ENCODE peak calls at places on chromosomes 11 and 22, in six cellular contexts. One of them, this sample, is unnamed. For H3K9me3, the result is how much of the 10 kb centered on the place peaks cover.

GRCh38 chr11:71182791-71183556 is 69.4 kb downstream of the SHANK2 start:
- DNase-seq in tibial nerve: no peak
- DNase-seq in heart left ventricle: no peak
- DNase-seq in psoas muscle: no peak
- DNase-seq in PC-3: no peak
- DNase-seq in IMR-90: no peak
- DNase-seq in this sample: peak

GRCh38 chr11:82967381-82967780 is 65.8 kb downstream of the DDIAS start:
- DNase-seq in tibial nerve: no peak
- DNase-seq in heart left ventricle: no peak
- DNase-seq in psoas muscle: no peak
- DNase-seq in PC-3: no peak
- DNase-seq in IMR-90: no peak
- DNase-seq in this sample: no peak

GRCh38 chr11:83008581-83008923 is 63.1 kb downstream of the RAB30 start:
- DNase-seq in tibial nerve: no peak
- DNase-seq in heart left ventricle: no peak
- DNase-seq in psoas muscle: no peak
- DNase-seq in PC-3: no peak
- DNase-seq in IMR-90: peak
- DNase-seq in this sample: no peak

GRCh38 chr11:44988111-44988510 is 37.4 kb upstream of the TP53I11 start:
- DNase-seq in tibial nerve: no peak
- DNase-seq in heart left ventricle: no peak
- DNase-seq in psoas muscle: no peak
- DNase-seq in PC-3: no peak
- DNase-seq in IMR-90: no peak
- DNase-seq in this sample: no peak

GRCh38 chr11:68329993-68330699 is 17.8 kb downstream of the LRP5 start:
- DNase-seq in tibial nerve: no peak
- DNase-seq in heart left ventricle: no peak
- DNase-seq in psoas muscle: no peak
- DNase-seq in PC-3: no peak
- DNase-seq in IMR-90: peak
- DNase-seq in this sample: no peak

GRCh38 chr11:92556435-92556834 is 331.8 kb downstream of the FAT3 start:
- DNase-seq in tibial nerve: no peak
- DNase-seq in heart left ventricle: no peak
- DNase-seq in psoas muscle: no peak
- DNase-seq in PC-3: peak
- DNase-seq in IMR-90: peak
- DNase-seq in this sample: no peak

GRCh38 chr11:57379732-57380131 is 1.2 kb downstream of the PRG3 start:
- DNase-seq in tibial nerve: no peak
- DNase-seq in heart left ventricle: no peak
- DNase-seq in psoas muscle: no peak
- DNase-seq in PC-3: peak
- DNase-seq in IMR-90: peak
- DNase-seq in this sample: no peak

GRCh38 chr11:71383461-71383860 is 64.7 kb downstream of the DHCR7 start:
- DNase-seq in tibial nerve: no peak
- DNase-seq in heart left ventricle: no peak
- DNase-seq in psoas muscle: no peak
- DNase-seq in PC-3: no peak
- DNase-seq in IMR-90: no peak
- DNase-seq in this sample: no peak

GRCh38 chr22:43861529-43861928 is 784 bp downstream of the SULT4A1 start:
- DNase-seq in tibial nerve: no peak
- DNase-seq in heart left ventricle: no peak
- DNase-seq in psoas muscle: peak
- DNase-seq in PC-3: no peak
- DNase-seq in IMR-90: peak
- DNase-seq in this sample: no peak

GRCh38 chr11:31882951-31883392 is 71.8 kb upstream of the PAX6 start:
- DNase-seq in tibial nerve: no peak
- DNase-seq in heart left ventricle: no peak
- DNase-seq in psoas muscle: no peak
- DNase-seq in PC-3: peak
- DNase-seq in IMR-90: no peak
- DNase-seq in this sample: no peak

GRCh38 chr11:97746832-97747231 is 1273.9 kb upstream of the CNTN5 start:
- DNase-seq in tibial nerve: no peak
- DNase-seq in heart left ventricle: no peak
- DNase-seq in psoas muscle: no peak
- DNase-seq in PC-3: no peak
- DNase-seq in IMR-90: no peak
- DNase-seq in this sample: no peak

GRCh38 chr11:97740783-97741151 is 1280.0 kb upstream of the CNTN5 start:
- DNase-seq in tibial nerve: no peak
- DNase-seq in heart left ventricle: no peak
- DNase-seq in psoas muscle: no peak
- DNase-seq in PC-3: no peak
- DNase-seq in IMR-90: no peak
- DNase-seq in this sample: no peak

GRCh38 chr11:97743205-97743742 is 1277.5 kb upstream of the CNTN5 start:
- DNase-seq in tibial nerve: no peak
- DNase-seq in heart left ventricle: no peak
- DNase-seq in psoas muscle: no peak
- DNase-seq in PC-3: no peak
- DNase-seq in IMR-90: peak
- DNase-seq in this sample: no peak

GRCh38 chr11:97742717-97743116 is 1278.0 kb upstream of the CNTN5 start:
- DNase-seq in tibial nerve: no peak
- DNase-seq in heart left ventricle: no peak
- DNase-seq in psoas muscle: no peak
- DNase-seq in PC-3: no peak
- DNase-seq in IMR-90: peak
- DNase-seq in this sample: no peak

DNA sequence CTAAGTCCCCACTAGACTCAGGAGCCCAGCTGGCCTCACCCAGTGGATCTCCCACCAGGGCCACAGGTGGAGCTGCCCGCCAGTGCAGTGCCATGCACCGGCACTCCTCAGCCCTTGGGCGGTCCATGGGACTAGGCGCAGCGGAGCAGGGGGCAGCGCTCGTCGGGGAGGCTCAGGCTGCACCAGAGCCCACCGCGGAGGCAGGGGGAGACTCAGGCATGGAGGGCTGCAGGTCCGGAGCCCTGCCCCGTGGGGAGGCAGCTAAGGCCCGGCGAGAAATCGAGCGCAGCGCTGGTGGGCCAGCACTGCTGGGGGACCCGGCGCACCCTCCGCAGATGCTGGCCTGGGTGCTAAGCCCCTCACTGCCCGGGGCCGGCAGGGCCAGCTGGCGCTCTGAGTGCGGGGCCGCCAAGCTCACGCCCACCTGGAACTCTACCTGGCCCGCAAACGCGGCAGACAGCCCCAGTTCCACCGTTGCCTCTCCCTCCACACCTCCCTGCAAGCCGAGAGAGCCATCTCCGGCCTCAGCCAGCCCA is 1275.2 kb upstream of the CNTN5 start:
- DNase-seq in tibial nerve: no peak
- DNase-seq in heart left ventricle: no peak
- DNase-seq in psoas muscle: no peak
- DNase-seq in PC-3: no peak
- DNase-seq in IMR-90: no peak
- DNase-seq in this sample: no peak
- H3K9me3 ChIP-seq in tibial nerve: under half
- H3K9me3 ChIP-seq in heart left ventricle: under half
- H3K9me3 ChIP-seq in psoas muscle: under half
- H3K9me3 ChIP-seq in PC-3: under half
- H3K9me3 ChIP-seq in IMR-90: under half
- H3K9me3 ChIP-seq in this sample: under half

GRCh38 chr11:61158691-61159381 is 2.4 kb downstream of the VPS37C start:
- DNase-seq in tibial nerve: no peak
- DNase-seq in heart left ventricle: no peak
- DNase-seq in psoas muscle: no peak
- DNase-seq in PC-3: peak
- DNase-seq in IMR-90: peak
- DNase-seq in this sample: no peak

GRCh38 chr11:61154528-61154927 is 6.7 kb downstream of the VPS37C start:
- DNase-seq in tibial nerve: no peak
- DNase-seq in heart left ventricle: no peak
- DNase-seq in psoas muscle: no peak
- DNase-seq in PC-3: no peak
- DNase-seq in IMR-90: no peak
- DNase-seq in this sample: no peak

GRCh38 chr11:61160487-61161189 is 588 bp downstream of the VPS37C start:
- DNase-seq in tibial nerve: no peak
- DNase-seq in heart left ventricle: peak
- DNase-seq in psoas muscle: no peak
- DNase-seq in PC-3: peak
- DNase-seq in IMR-90: no peak
- DNase-seq in this sample: no peak

GRCh38 chr11:61155312-61155711 is 5.9 kb downstream of the VPS37C start:
- DNase-seq in tibial nerve: no peak
- DNase-seq in heart left ventricle: no peak
- DNase-seq in psoas muscle: no peak
- DNase-seq in PC-3: no peak
- DNase-seq in IMR-90: no peak
- DNase-seq in this sample: no peak

DNA sequence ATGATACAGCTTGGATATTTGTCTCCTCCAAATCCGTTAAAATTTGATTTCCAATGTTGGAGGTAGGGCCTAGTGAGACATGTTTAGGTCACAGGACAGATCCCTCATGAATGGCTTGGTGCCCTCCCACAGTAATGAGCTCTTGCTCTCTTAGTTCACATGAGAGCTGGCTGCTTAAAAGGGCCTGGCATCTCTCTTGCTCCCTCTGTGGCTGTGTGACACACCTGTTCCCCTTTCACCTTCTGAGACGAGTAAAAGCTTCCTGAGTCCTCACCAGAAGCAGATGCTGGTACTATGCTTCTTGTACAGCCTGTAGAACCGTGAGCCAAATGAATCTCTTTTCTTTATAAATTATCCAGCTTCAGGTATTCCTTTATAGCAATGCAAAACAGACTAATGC is 3.5 kb downstream of the VPS37C start:
- DNase-seq in tibial nerve: no peak
- DNase-seq in heart left ventricle: no peak
- DNase-seq in psoas muscle: no peak
- DNase-seq in PC-3: peak
- DNase-seq in IMR-90: no peak
- DNase-seq in this sample: no peak
- H3K27ac ChIP-seq in tibial nerve: no peak
- H3K27ac ChIP-seq in heart left ventricle: no peak
- H3K27ac ChIP-seq in psoas muscle: peak
- H3K27ac ChIP-seq in PC-3: peak
- H3K27ac ChIP-seq in IMR-90: no peak
- H3K27ac ChIP-seq in this sample: no peak

DNA sequence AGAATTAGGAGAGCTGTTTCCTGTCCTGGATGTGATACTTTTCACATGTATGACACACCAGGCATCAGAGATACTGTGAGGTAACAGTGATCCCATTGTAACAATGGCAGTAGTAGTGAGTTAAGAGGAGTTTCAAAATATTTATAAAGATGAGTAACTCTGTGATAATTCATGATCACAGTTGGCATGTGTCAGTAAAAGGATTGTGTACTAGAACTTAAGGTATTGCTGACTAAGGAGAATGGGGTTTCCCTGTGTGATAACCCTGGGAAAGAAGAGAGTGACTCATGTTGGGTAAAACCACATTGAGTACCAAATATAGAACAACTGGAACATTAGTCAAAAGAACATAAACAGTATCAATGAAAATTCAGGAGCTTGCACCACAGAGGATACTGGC is 22.9 kb upstream of the SLC5A1 start:
- DNase-seq in tibial nerve: no peak
- DNase-seq in heart left ventricle: no peak
- DNase-seq in psoas muscle: no peak
- DNase-seq in PC-3: peak
- DNase-seq in IMR-90: peak
- DNase-seq in this sample: no peak
- H3K4me3 ChIP-seq in tibial nerve: no peak
- H3K4me3 ChIP-seq in heart left ventricle: no peak
- H3K4me3 ChIP-seq in psoas muscle: no peak
- H3K4me3 ChIP-seq in PC-3: no peak
- H3K4me3 ChIP-seq in IMR-90: no peak
- H3K4me3 ChIP-seq in this sample: no peak

DNA sequence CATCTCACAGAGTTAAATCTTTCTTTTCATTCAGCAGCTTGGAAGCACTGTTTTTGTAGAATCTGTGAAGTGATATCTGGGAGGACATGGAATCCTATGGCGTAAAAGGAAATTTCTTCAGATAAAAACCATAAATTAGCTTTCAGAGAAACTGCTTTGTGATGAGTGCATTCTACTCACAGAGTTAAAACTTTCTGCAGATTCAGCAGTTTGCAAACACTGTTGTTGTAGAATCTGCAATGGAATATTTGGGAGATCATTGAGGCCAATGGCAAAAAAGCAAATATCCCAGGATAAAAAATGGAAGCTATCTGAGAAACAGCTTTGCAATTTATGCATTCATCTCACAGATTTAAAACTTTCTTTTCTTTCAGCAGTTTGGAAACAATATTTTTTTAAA is 180.6 kb downstream of the OR4A47 start:
- DNase-seq in tibial nerve: no peak
- DNase-seq in heart left ventricle: no peak
- DNase-seq in psoas muscle: no peak
- DNase-seq in PC-3: no peak
- DNase-seq in IMR-90: no peak
- DNase-seq in this sample: no peak
- H3K9me3 ChIP-seq in tibial nerve: under half
- H3K9me3 ChIP-seq in heart left ventricle: under half
- H3K9me3 ChIP-seq in psoas muscle: under half
- H3K9me3 ChIP-seq in PC-3: under half
- H3K9me3 ChIP-seq in IMR-90: under half
- H3K9me3 ChIP-seq in this sample: under half

GRCh38 chr11:9755561-9755960 is 91.7 kb downstream of the SWAP70 start:
- DNase-seq in tibial nerve: no peak
- DNase-seq in heart left ventricle: no peak
- DNase-seq in psoas muscle: no peak
- DNase-seq in PC-3: no peak
- DNase-seq in IMR-90: peak
- DNase-seq in this sample: no peak
- H3K27ac ChIP-seq in tibial nerve: peak
- H3K27ac ChIP-seq in heart left ventricle: no peak
- H3K27ac ChIP-seq in psoas muscle: no peak
- H3K27ac ChIP-seq in PC-3: no peak
- H3K27ac ChIP-seq in IMR-90: peak
- H3K27ac ChIP-seq in this sample: no peak

GRCh38 chr11:73625690-73626318 is 20.6 kb upstream of the PLEKHB1 start:
- DNase-seq in tibial nerve: peak
- DNase-seq in heart left ventricle: peak
- DNase-seq in psoas muscle: peak
- DNase-seq in PC-3: peak
- DNase-seq in IMR-90: peak
- DNase-seq in this sample: peak
- H3K4me3 ChIP-seq in tibial nerve: peak
- H3K4me3 ChIP-seq in heart left ventricle: no peak
- H3K4me3 ChIP-seq in psoas muscle: peak
- H3K4me3 ChIP-seq in PC-3: peak
- H3K4me3 ChIP-seq in IMR-90: peak
- H3K4me3 ChIP-seq in this sample: no peak

This sample was measured in right lobe of liver.